ENCODE peak calls at places on chromosomes 7 and 10, in nine cellular contexts. O is brain microvascular endothelial cell; Q is OCI-LY7; J is adrenal gland; F is pancreas; L is CD8-positive, alpha-beta T cell; P is epithelial cell of esophagus; V is choroid plexus epithelial cell; M is lung. E is an unnamed sample.
A peak's percentile ranks its signal among the peaks of the same experiment; 100 is the strongest.

GRCh38 chr7:33981221-33981620 is 75.9 kb downstream of the BMPER start:
- DNase-seq in O (no peak), Q (no peak), J (no peak), F (no peak), L (no peak), P (no peak), V (no peak), M (no peak), E (peak; percentile 38)

GRCh38 chr10:133462512-133463305 is 9.0 kb downstream of the SCART1 start:
- DNase-seq in O (no peak), Q (no peak), J (no peak), F (no peak), L (no peak), P (no peak), V (no peak), M (peak; percentile 13), E (no peak)

GRCh38 chr7:40544932-40545331 is 410.1 kb downstream of the SUGCT start:
- DNase-seq in O (no peak), Q (no peak), J (no peak), F (no peak), L (no peak), P (no peak), V (peak; percentile 24), M (no peak), E (no peak)

GRCh38 chr10:30092151-30092790 is 32.9 kb upstream of the JCAD start:
- DNase-seq in O (peak; percentile 21), Q (no peak), J (no peak), F (no peak), L (no peak), P (peak; percentile 32), V (peak; percentile 25), M (no peak), E (peak; percentile 37)

GRCh38 chr7:92723205-92723604 is 113.2 kb downstream of the CDK6 start:
- DNase-seq in O (no peak), Q (no peak), J (no peak), F (no peak), L (no peak), P (no peak), V (peak; percentile 62), M (no peak), E (no peak)

GRCh38 chr10:62916157-62916603 is 100.0 kb upstream of the EGR2 start:
- DNase-seq in O (peak; percentile 67), Q (no peak), J (no peak), F (no peak), L (no peak), P (peak; percentile 82), V (peak; percentile 33), M (no peak), E (peak; percentile 73)

GRCh38 chr10:72277340-72277995 is 3.7 kb downstream of the DDIT4 start:
- DNase-seq in O (no peak), Q (no peak), J (no peak), F (no peak), L (no peak), P (no peak), V (peak; percentile 86), M (no peak), E (peak; percentile 24)

GRCh38 chr10:3241128-3242057 is 68.8 kb upstream of the PITRM1 start:
- DNase-seq in O (no peak), Q (no peak), J (no peak), F (no peak), L (no peak), P (peak; percentile 6), V (no peak), M (no peak), E (no peak)

GRCh38 chr10:92222603-92223275 is 68.1 kb downstream of the CPEB3 start:
- DNase-seq in O (peak; percentile 22), Q (no peak), J (no peak), F (no peak), L (no peak), P (peak; percentile 78), V (peak; percentile 74), M (no peak), E (peak; percentile 58)

GRCh38 chr7:14894826-14895225 is 7.7 kb downstream of the DGKB start:
- DNase-seq in O (no peak), Q (no peak), J (no peak), F (no peak), L (no peak), P (peak; percentile 16), V (peak; percentile 6), M (no peak), E (no peak)

GRCh38 chr10:45155784-45156183 is 155.1 kb downstream of the ZNF22 start:
- DNase-seq in O (no peak), Q (no peak), J (no peak), F (no peak), L (no peak), P (no peak), V (no peak), M (no peak), E (no peak)

GRCh38 chr10:27801171-27801785 is 55.7 kb upstream of the MKX start:
- DNase-seq in O (no peak), Q (no peak), J (no peak), F (no peak), L (no peak), P (peak; percentile 85), V (no peak), M (no peak), E (no peak)

GRCh38 chr10:37952051-37952815 is 24.2 kb downstream of the ZNF25 start:
- DNase-seq in O (no peak), Q (no peak), J (no peak), F (no peak), L (no peak), P (no peak), V (no peak), M (no peak), E (no peak)

GRCh38 chr7:154875297-154875696 is 127.6 kb downstream of the PAXIP1 start:
- DNase-seq in O (no peak), Q (no peak), J (no peak), F (no peak), L (no peak), P (no peak), V (no peak), M (no peak), E (no peak)

GRCh38 chr7:1404881-1405548 is 54.3 kb downstream of the MICALL2 start:
- DNase-seq in O (no peak), Q (no peak), J (no peak), F (no peak), L (no peak), P (no peak), V (no peak), M (no peak), E (no peak)

GRCh38 chr10:80284522-80284921 is 4.9 kb downstream of the MAT1A start:
- DNase-seq in O (no peak), Q (no peak), J (no peak), F (no peak), L (no peak), P (no peak), V (no peak), M (peak; percentile 15), E (no peak)
- TF ChIP-seq CTCF in O (no peak), Q (no peak), J (no peak), F (no peak), L (no peak), P (no peak), V (no peak), M (no peak), E (no peak)

GRCh38 chr7:123183431-123183830 is 16.3 kb downstream of the SLC13A1 start:
- DNase-seq in O (no peak), Q (no peak), J (no peak), F (no peak), L (no peak), P (no peak), V (no peak), M (no peak), E (no peak)
- H3K4me3 ChIP-seq in O (no peak overlapping the region), Q (no peak overlapping the region), J (no peak overlapping the region), F (no peak overlapping the region), L (no peak overlapping the region), P (no peak overlapping the region), V (no peak overlapping the region), M (no peak overlapping the region), E (no peak overlapping the region)

GRCh38 chr10:121662531-121662930 is 64.3 kb upstream of the FGFR2 start:
- DNase-seq in O (no peak), Q (no peak), J (peak; percentile 36), F (no peak), L (no peak), P (no peak), V (no peak), M (no peak), E (no peak)

GRCh38 chr10:121665809-121666208 is 67.6 kb upstream of the FGFR2 start:
- DNase-seq in O (no peak), Q (no peak), J (no peak), F (no peak), L (no peak), P (no peak), V (no peak), M (no peak), E (no peak)

GRCh38 chr10:121664671-121665070 is 66.4 kb upstream of the FGFR2 start:
- DNase-seq in O (no peak), Q (no peak), J (no peak), F (no peak), L (no peak), P (peak; percentile 50), V (no peak), M (no peak), E (no peak)

GRCh38 chr10:121661451-121661851 is 63.2 kb upstream of the FGFR2 start:
- DNase-seq in O (no peak), Q (no peak), J (no peak), F (no peak), L (no peak), P (no peak), V (no peak), M (no peak), E (no peak)

DNA sequence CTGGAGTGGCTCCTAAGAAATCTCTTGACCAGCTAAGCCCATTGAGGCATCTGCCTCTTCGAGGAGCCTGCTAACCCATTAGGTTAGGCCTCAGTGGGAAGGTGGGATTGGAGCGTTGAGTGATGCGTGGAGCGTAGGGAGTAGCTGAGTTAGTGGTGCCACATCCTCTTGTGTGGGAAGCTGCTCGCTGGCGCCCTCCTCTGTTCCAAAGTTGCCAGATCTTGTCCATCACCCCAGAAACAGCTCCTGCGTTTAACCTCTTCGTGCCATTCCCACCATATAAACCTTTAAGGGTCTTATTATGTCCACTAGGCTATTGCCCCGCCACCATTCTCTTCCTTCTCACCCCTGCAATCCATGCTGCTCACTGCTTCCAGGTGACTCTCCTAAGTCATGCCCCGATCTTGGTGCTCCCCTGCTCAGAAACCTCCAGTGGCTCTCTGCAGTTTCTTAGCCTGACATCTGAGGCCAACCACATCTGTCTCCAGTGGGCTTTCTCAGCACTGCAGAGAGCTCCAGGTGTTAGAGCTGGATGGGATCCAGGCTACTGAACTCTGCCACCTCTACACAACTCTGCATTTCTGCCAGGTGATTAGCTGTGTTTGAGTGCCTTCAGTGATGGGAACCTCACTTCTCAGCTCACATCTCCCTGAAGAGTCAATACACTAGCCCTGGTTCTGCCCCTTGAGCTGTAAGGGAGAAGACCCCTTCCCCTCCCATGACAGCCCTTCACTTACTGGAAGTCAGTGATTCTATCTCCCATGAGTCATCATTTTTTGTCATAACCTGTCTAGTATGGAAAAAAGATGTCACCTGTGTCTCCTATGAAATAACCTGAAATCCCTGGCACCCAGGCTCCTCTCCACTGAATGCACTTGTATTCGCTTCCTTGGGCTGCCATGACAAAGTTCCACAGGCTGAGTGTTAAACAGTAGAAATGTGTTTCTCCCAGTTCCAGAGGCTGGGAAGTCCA is 65.0 kb upstream of the FGFR2 start:
- DNase-seq in O (no peak), Q (peak; percentile 1), J (peak; percentile 56), F (no peak), L (no peak), P (peak; percentile 31), V (no peak), M (no peak), E (no peak)
- TF ChIP-seq CTCF in O (no peak), Q (peak; percentile 59), J (peak; percentile 20), F (no peak), L (no peak), P (peak; percentile 37), V (peak; percentile 21), M (no peak), E (no peak)

GRCh38 chr7:12570529-12571461 is at the start of gene SCIN:
- DNase-seq in O (peak; percentile 25), Q (no peak), J (no peak), F (peak; percentile 77), L (no peak), P (no peak), V (no peak), M (peak; percentile 48), E (no peak)
- H3K4me3 ChIP-seq in O (peak within 1 kb of the TSS; percentile 53), Q (no peak within 1 kb of the TSS), J (no peak within 1 kb of the TSS), F (peak within 1 kb of the TSS; percentile 51), L (peak within 1 kb of the TSS; percentile 34), P (peak within 1 kb of the TSS; percentile 52), V (peak within 1 kb of the TSS; percentile 45), M (peak within 1 kb of the TSS; percentile 28), E (peak within 1 kb of the TSS; percentile 14)